ENCODE peak calls at places on chromosomes 7 and 10, in six cellular contexts. One of them, this sample, is unnamed.
A peak's percentile ranks its signal among the peaks of the same experiment; 100 is the strongest.

GRCh38 chr7:100887186-100887954 is 2.1 kb downstream of the UFSP1 start:
- DNase-seq in tibial nerve: no peak
- DNase-seq in colonic mucosa: peak; percentile 78
- DNase-seq in astrocyte of the spinal cord: no peak
- DNase-seq in CD8-positive, alpha-beta T cell: peak; percentile 70
- DNase-seq in heart left ventricle: no peak
- DNase-seq in this sample: no peak

GRCh38 chr7:76505168-76506080 is 4.9 kb upstream of the UPK3B start:
- DNase-seq in tibial nerve: no peak
- DNase-seq in colonic mucosa: no peak
- DNase-seq in astrocyte of the spinal cord: no peak
- DNase-seq in CD8-positive, alpha-beta T cell: no peak
- DNase-seq in heart left ventricle: no peak
- DNase-seq in this sample: peak; percentile 23

GRCh38 chr7:41870017-41870416 is 167.1 kb upstream of the INHBA start:
- DNase-seq in tibial nerve: no peak
- DNase-seq in colonic mucosa: no peak
- DNase-seq in astrocyte of the spinal cord: no peak
- DNase-seq in CD8-positive, alpha-beta T cell: no peak
- DNase-seq in heart left ventricle: no peak
- DNase-seq in this sample: no peak

GRCh38 chr7:149859881-149860280 is 13.9 kb upstream of the ATP6V0E2 start:
- DNase-seq in tibial nerve: no peak
- DNase-seq in colonic mucosa: no peak
- DNase-seq in astrocyte of the spinal cord: no peak
- DNase-seq in CD8-positive, alpha-beta T cell: no peak
- DNase-seq in heart left ventricle: no peak
- DNase-seq in this sample: no peak

GRCh38 chr10:117005454-117006055 is 568 bp upstream of the SHTN1 start:
- DNase-seq in tibial nerve: no peak
- DNase-seq in colonic mucosa: peak; percentile 32
- DNase-seq in astrocyte of the spinal cord: no peak
- DNase-seq in CD8-positive, alpha-beta T cell: no peak
- DNase-seq in heart left ventricle: no peak
- DNase-seq in this sample: no peak

GRCh38 chr10:22103701-22104100 is 100.2 kb upstream of the DNAJC1 start:
- DNase-seq in tibial nerve: no peak
- DNase-seq in colonic mucosa: no peak
- DNase-seq in astrocyte of the spinal cord: no peak
- DNase-seq in CD8-positive, alpha-beta T cell: no peak
- DNase-seq in heart left ventricle: no peak
- DNase-seq in this sample: no peak

GRCh38 chr7:102860351-102860811 is 52.4 kb upstream of the LRRC17 start:
- DNase-seq in tibial nerve: no peak
- DNase-seq in colonic mucosa: no peak
- DNase-seq in astrocyte of the spinal cord: peak; percentile 88
- DNase-seq in CD8-positive, alpha-beta T cell: no peak
- DNase-seq in heart left ventricle: no peak
- DNase-seq in this sample: no peak

GRCh38 chr10:33897255-33897893 is 562.9 kb upstream of the NRP1 start:
- DNase-seq in tibial nerve: no peak
- DNase-seq in colonic mucosa: no peak
- DNase-seq in astrocyte of the spinal cord: peak; percentile 48
- DNase-seq in CD8-positive, alpha-beta T cell: no peak
- DNase-seq in heart left ventricle: no peak
- DNase-seq in this sample: no peak

GRCh38 chr7:130985361-130985760 is 251.4 kb upstream of the KLF14 start:
- DNase-seq in tibial nerve: no peak
- DNase-seq in colonic mucosa: no peak
- DNase-seq in astrocyte of the spinal cord: no peak
- DNase-seq in CD8-positive, alpha-beta T cell: no peak
- DNase-seq in heart left ventricle: no peak
- DNase-seq in this sample: no peak

GRCh38 chr10:74502963-74503608 is 323.3 kb upstream of the KAT6B start:
- DNase-seq in tibial nerve: no peak
- DNase-seq in colonic mucosa: no peak
- DNase-seq in astrocyte of the spinal cord: peak; percentile 85
- DNase-seq in CD8-positive, alpha-beta T cell: no peak
- DNase-seq in heart left ventricle: no peak
- DNase-seq in this sample: no peak

GRCh38 chr7:2403718-2404648 is 572 bp downstream of the CHST12 start:
- DNase-seq in tibial nerve: no peak
- DNase-seq in colonic mucosa: peak; percentile 42
- DNase-seq in astrocyte of the spinal cord: peak; percentile 36
- DNase-seq in CD8-positive, alpha-beta T cell: peak; percentile 30
- DNase-seq in heart left ventricle: no peak
- DNase-seq in this sample: peak; percentile 38

GRCh38 chr10:13885238-13885990 is 298.6 kb downstream of the PRPF18 start:
- DNase-seq in tibial nerve: no peak
- DNase-seq in colonic mucosa: no peak
- DNase-seq in astrocyte of the spinal cord: no peak
- DNase-seq in CD8-positive, alpha-beta T cell: no peak
- DNase-seq in heart left ventricle: no peak
- DNase-seq in this sample: no peak

GRCh38 chr10:80133221-80133620 is 691 bp downstream of the PLAC9 start:
- DNase-seq in tibial nerve: no peak
- DNase-seq in colonic mucosa: no peak
- DNase-seq in astrocyte of the spinal cord: no peak
- DNase-seq in CD8-positive, alpha-beta T cell: no peak
- DNase-seq in heart left ventricle: no peak
- DNase-seq in this sample: no peak

GRCh38 chr10:117817116-117817515 is 229.6 kb downstream of the RAB11FIP2 start:
- DNase-seq in tibial nerve: no peak
- DNase-seq in colonic mucosa: no peak
- DNase-seq in astrocyte of the spinal cord: no peak
- DNase-seq in CD8-positive, alpha-beta T cell: no peak
- DNase-seq in heart left ventricle: no peak
- DNase-seq in this sample: no peak

GRCh38 chr7:7271094-7271874 is 88.9 kb downstream of the C1GALT1 start:
- DNase-seq in tibial nerve: no peak
- DNase-seq in colonic mucosa: no peak
- DNase-seq in astrocyte of the spinal cord: peak; percentile 17
- DNase-seq in CD8-positive, alpha-beta T cell: no peak
- DNase-seq in heart left ventricle: no peak
- DNase-seq in this sample: no peak

GRCh38 chr7:42080831-42081230 is 156.2 kb downstream of the GLI3 start:
- DNase-seq in tibial nerve: no peak
- DNase-seq in colonic mucosa: no peak
- DNase-seq in astrocyte of the spinal cord: no peak
- DNase-seq in CD8-positive, alpha-beta T cell: no peak
- DNase-seq in heart left ventricle: no peak
- DNase-seq in this sample: no peak

GRCh38 chr7:52273685-52274610 is 761.5 kb upstream of the POM121L12 start:
- DNase-seq in tibial nerve: no peak
- DNase-seq in colonic mucosa: no peak
- DNase-seq in astrocyte of the spinal cord: no peak
- DNase-seq in CD8-positive, alpha-beta T cell: no peak
- DNase-seq in heart left ventricle: no peak
- DNase-seq in this sample: peak; percentile 42

GRCh38 chr10:46220872-46221538 is 65.8 kb upstream of the ANTXRL start:
- DNase-seq in tibial nerve: no peak
- DNase-seq in colonic mucosa: no peak
- DNase-seq in astrocyte of the spinal cord: no peak
- DNase-seq in CD8-positive, alpha-beta T cell: no peak
- DNase-seq in heart left ventricle: no peak
- DNase-seq in this sample: no peak

GRCh38 chr7:75888464-75889222 is 9.8 kb downstream of the RHBDD2 start:
- DNase-seq in tibial nerve: no peak
- DNase-seq in colonic mucosa: no peak
- DNase-seq in astrocyte of the spinal cord: no peak
- DNase-seq in CD8-positive, alpha-beta T cell: no peak
- DNase-seq in heart left ventricle: peak; percentile 59
- DNase-seq in this sample: peak; percentile 54

GRCh38 chr7:132411142-132411541 is 165.1 kb downstream of the PLXNA4 start:
- DNase-seq in tibial nerve: no peak
- DNase-seq in colonic mucosa: no peak
- DNase-seq in astrocyte of the spinal cord: no peak
- DNase-seq in CD8-positive, alpha-beta T cell: no peak
- DNase-seq in heart left ventricle: no peak
- DNase-seq in this sample: no peak

GRCh38 chr10:124632064-124632531 is 112.1 kb downstream of the FAM53B start:
- DNase-seq in tibial nerve: peak; percentile 70
- DNase-seq in colonic mucosa: no peak
- DNase-seq in astrocyte of the spinal cord: peak; percentile 64
- DNase-seq in CD8-positive, alpha-beta T cell: peak; percentile 43
- DNase-seq in heart left ventricle: peak; percentile 83
- DNase-seq in this sample: peak; percentile 87

GRCh38 chr10:29496341-29497162 is 138.2 kb downstream of the SVIL start:
- DNase-seq in tibial nerve: peak; percentile 67
- DNase-seq in colonic mucosa: peak; percentile 79
- DNase-seq in astrocyte of the spinal cord: peak; percentile 64
- DNase-seq in CD8-positive, alpha-beta T cell: peak; percentile 65
- DNase-seq in heart left ventricle: peak; percentile 88
- DNase-seq in this sample: peak; percentile 74

GRCh38 chr7:83178066-83178465 is 15.4 kb upstream of the PCLO start:
- DNase-seq in tibial nerve: no peak
- DNase-seq in colonic mucosa: no peak
- DNase-seq in astrocyte of the spinal cord: peak; percentile 57
- DNase-seq in CD8-positive, alpha-beta T cell: no peak
- DNase-seq in heart left ventricle: no peak
- DNase-seq in this sample: no peak

GRCh38 chr7:138207555-138207971 is 131.3 kb downstream of the AKR1D1 start:
- DNase-seq in tibial nerve: no peak
- DNase-seq in colonic mucosa: no peak
- DNase-seq in astrocyte of the spinal cord: no peak
- DNase-seq in CD8-positive, alpha-beta T cell: no peak
- DNase-seq in heart left ventricle: no peak
- DNase-seq in this sample: no peak

GRCh38 chr7:35889870-35890269 is 89.0 kb downstream of the SEPTIN7 start:
- DNase-seq in tibial nerve: no peak
- DNase-seq in colonic mucosa: no peak
- DNase-seq in astrocyte of the spinal cord: no peak
- DNase-seq in CD8-positive, alpha-beta T cell: no peak
- DNase-seq in heart left ventricle: no peak
- DNase-seq in this sample: no peak

GRCh38 chr10:112654794-112655193 is 207.8 kb downstream of the VTI1A start:
- DNase-seq in tibial nerve: no peak
- DNase-seq in colonic mucosa: no peak
- DNase-seq in astrocyte of the spinal cord: no peak
- DNase-seq in CD8-positive, alpha-beta T cell: no peak
- DNase-seq in heart left ventricle: no peak
- DNase-seq in this sample: no peak

GRCh38 chr10:97016728-97017473 is 168.9 kb downstream of the SLIT1 start:
- DNase-seq in tibial nerve: no peak
- DNase-seq in colonic mucosa: no peak
- DNase-seq in astrocyte of the spinal cord: no peak
- DNase-seq in CD8-positive, alpha-beta T cell: no peak
- DNase-seq in heart left ventricle: no peak
- DNase-seq in this sample: no peak

GRCh38 chr7:35359423-35359822 is 105.5 kb upstream of the TBX20 start:
- DNase-seq in tibial nerve: no peak
- DNase-seq in colonic mucosa: no peak
- DNase-seq in astrocyte of the spinal cord: no peak
- DNase-seq in CD8-positive, alpha-beta T cell: no peak
- DNase-seq in heart left ventricle: no peak
- DNase-seq in this sample: no peak

GRCh38 chr10:85008493-85009181 is 680.2 kb downstream of the CCSER2 start:
- DNase-seq in tibial nerve: no peak
- DNase-seq in colonic mucosa: no peak
- DNase-seq in astrocyte of the spinal cord: no peak
- DNase-seq in CD8-positive, alpha-beta T cell: no peak
- DNase-seq in heart left ventricle: no peak
- DNase-seq in this sample: peak; percentile 36

GRCh38 chr10:17233534-17233933 is 5.5 kb downstream of the VIM start:
- DNase-seq in tibial nerve: no peak
- DNase-seq in colonic mucosa: peak; percentile 26
- DNase-seq in astrocyte of the spinal cord: peak; percentile 69
- DNase-seq in CD8-positive, alpha-beta T cell: no peak
- DNase-seq in heart left ventricle: no peak
- DNase-seq in this sample: no peak

GRCh38 chr7:73879977-73880681 is 19.2 kb downstream of the TMEM270 start:
- DNase-seq in tibial nerve: no peak
- DNase-seq in colonic mucosa: no peak
- DNase-seq in astrocyte of the spinal cord: no peak
- DNase-seq in CD8-positive, alpha-beta T cell: no peak
- DNase-seq in heart left ventricle: peak; percentile 78
- DNase-seq in this sample: peak; percentile 42

GRCh38 chr7:120055300-120055699 is 217.7 kb upstream of the KCND2 start:
- DNase-seq in tibial nerve: no peak
- DNase-seq in colonic mucosa: no peak
- DNase-seq in astrocyte of the spinal cord: peak; percentile 64
- DNase-seq in CD8-positive, alpha-beta T cell: no peak
- DNase-seq in heart left ventricle: no peak
- DNase-seq in this sample: no peak

GRCh38 chr7:66297579-66297978 is 92.4 kb downstream of the TPST1 start:
- DNase-seq in tibial nerve: no peak
- DNase-seq in colonic mucosa: no peak
- DNase-seq in astrocyte of the spinal cord: no peak
- DNase-seq in CD8-positive, alpha-beta T cell: no peak
- DNase-seq in heart left ventricle: no peak
- DNase-seq in this sample: no peak

GRCh38 chr7:134220236-134220635 is 93.1 kb downstream of the LRGUK start:
- DNase-seq in tibial nerve: no peak
- DNase-seq in colonic mucosa: no peak
- DNase-seq in astrocyte of the spinal cord: no peak
- DNase-seq in CD8-positive, alpha-beta T cell: no peak
- DNase-seq in heart left ventricle: no peak
- DNase-seq in this sample: no peak

GRCh38 chr10:76111986-76112825 is 680.8 kb downstream of the LRMDA start:
- DNase-seq in tibial nerve: no peak
- DNase-seq in colonic mucosa: no peak
- DNase-seq in astrocyte of the spinal cord: no peak
- DNase-seq in CD8-positive, alpha-beta T cell: no peak
- DNase-seq in heart left ventricle: no peak
- DNase-seq in this sample: no peak
- H3K4me3 ChIP-seq in tibial nerve: no peak overlapping the region
- H3K4me3 ChIP-seq in colonic mucosa: no peak overlapping the region
- H3K4me3 ChIP-seq in astrocyte of the spinal cord: no peak overlapping the region
- H3K4me3 ChIP-seq in CD8-positive, alpha-beta T cell: no peak overlapping the region
- H3K4me3 ChIP-seq in heart left ventricle: peak overlapping the region; percentile 29
- H3K4me3 ChIP-seq in this sample: no peak overlapping the region

GRCh38 chr10:127736222-127736914 is 617 bp upstream of the FOXI2 start:
- DNase-seq in tibial nerve: no peak
- DNase-seq in colonic mucosa: no peak
- DNase-seq in astrocyte of the spinal cord: no peak
- DNase-seq in CD8-positive, alpha-beta T cell: no peak
- DNase-seq in heart left ventricle: no peak
- DNase-seq in this sample: no peak
- H3K4me3 ChIP-seq in tibial nerve: no peak overlapping the region
- H3K4me3 ChIP-seq in colonic mucosa: no peak overlapping the region
- H3K4me3 ChIP-seq in astrocyte of the spinal cord: no peak overlapping the region
- H3K4me3 ChIP-seq in CD8-positive, alpha-beta T cell: no peak overlapping the region
- H3K4me3 ChIP-seq in heart left ventricle: no peak overlapping the region
- H3K4me3 ChIP-seq in this sample: no peak overlapping the region

DNA sequence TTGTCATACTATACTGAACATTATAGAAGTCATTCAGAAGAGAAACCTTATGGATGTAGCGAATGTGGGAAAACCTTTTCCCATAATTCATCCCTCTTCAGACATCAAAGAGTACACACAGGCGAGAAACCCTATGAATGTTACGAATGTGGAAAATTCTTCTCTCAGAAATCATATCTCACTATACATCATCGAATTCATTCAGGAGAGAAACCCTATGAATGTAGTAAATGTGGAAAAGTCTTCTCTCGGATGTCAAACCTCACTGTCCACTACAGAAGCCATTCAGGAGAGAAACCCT is 19.4 kb downstream of the RBAK start:
- DNase-seq in tibial nerve: no peak
- DNase-seq in colonic mucosa: no peak
- DNase-seq in astrocyte of the spinal cord: no peak
- DNase-seq in CD8-positive, alpha-beta T cell: no peak
- DNase-seq in heart left ventricle: no peak
- DNase-seq in this sample: no peak
- H3K4me3 ChIP-seq in tibial nerve: no peak overlapping the region
- H3K4me3 ChIP-seq in colonic mucosa: no peak overlapping the region
- H3K4me3 ChIP-seq in astrocyte of the spinal cord: no peak overlapping the region
- H3K4me3 ChIP-seq in CD8-positive, alpha-beta T cell: peak overlapping the region; percentile 10
- H3K4me3 ChIP-seq in heart left ventricle: no peak overlapping the region
- H3K4me3 ChIP-seq in this sample: no peak overlapping the region

GRCh38 chr7:44709945-44710596 is 38.6 kb upstream of the ZMIZ2 start:
- DNase-seq in tibial nerve: no peak
- DNase-seq in colonic mucosa: no peak
- DNase-seq in astrocyte of the spinal cord: no peak
- DNase-seq in CD8-positive, alpha-beta T cell: no peak
- DNase-seq in heart left ventricle: no peak
- DNase-seq in this sample: no peak
- H3K4me3 ChIP-seq in tibial nerve: no peak overlapping the region
- H3K4me3 ChIP-seq in colonic mucosa: no peak overlapping the region
- H3K4me3 ChIP-seq in astrocyte of the spinal cord: no peak overlapping the region
- H3K4me3 ChIP-seq in CD8-positive, alpha-beta T cell: no peak overlapping the region
- H3K4me3 ChIP-seq in heart left ventricle: no peak overlapping the region
- H3K4me3 ChIP-seq in this sample: no peak overlapping the region

This sample was measured in lung.